ENCODE peak calls at places on chromosomes 13 and 19, in six cellular contexts. U is astrocyte; T is mesendoderm; G is left ventricle myocardium inferior; Y is iPS DF 6.9; D is CD8-positive, alpha-beta memory T cell. J is an unnamed sample.

GRCh38 chr19:41816761-41817160 is 20.4 kb downstream of the CEACAM3 start:
- DNase-seq in T (no peak), U (no peak), Y (no peak), D (no peak), G (no peak), J (no peak)

GRCh38 chr19:40592170-40592569 is 9.0 kb upstream of the LTBP4 start:
- DNase-seq in D (no peak), Y (no peak), U (peak; percentile 69), G (no peak), T (peak; percentile 79), J (no peak)

GRCh38 chr13:73991884-73992283 is 142.3 kb downstream of the KLF12 start:
- DNase-seq in Y (no peak), T (no peak), G (no peak), D (no peak), U (no peak), J (no peak)

GRCh38 chr19:680287-681028 is 4.3 kb downstream of the FSTL3 start:
- DNase-seq in U (peak; percentile 89), T (peak; percentile 99), Y (peak; percentile 67), G (peak; percentile 100), D (peak; percentile 99), J (peak; percentile 96)

GRCh38 chr13:111046590-111047141 is 68.4 kb upstream of the ARHGEF7 start:
- DNase-seq in Y (no peak), G (no peak), T (no peak), D (no peak), U (no peak), J (no peak)

GRCh38 chr19:4722671-4723464 is 774 bp downstream of the DPP9 start:
- DNase-seq in D (no peak), T (peak; percentile 13), G (no peak), Y (no peak), U (peak; percentile 58), J (no peak)

GRCh38 chr19:14728595-14728994 is 38.7 kb downstream of the ZNF333 start:
- DNase-seq in U (no peak), T (no peak), D (no peak), Y (no peak), G (no peak), J (no peak)

GRCh38 chr13:109383683-109384082 is 402.7 kb downstream of the IRS2 start:
- DNase-seq in U (peak; percentile 88), G (no peak), Y (no peak), D (no peak), T (peak; percentile 60), J (no peak)

GRCh38 chr19:22595918-22596341 is 38.2 kb upstream of the ZNF492 start:
- DNase-seq in U (no peak), T (no peak), D (no peak), Y (no peak), G (peak; percentile 57), J (no peak)

GRCh38 chr13:99690426-99691189 is 189.3 kb downstream of the TM9SF2 start:
- DNase-seq in U (no peak), G (no peak), Y (no peak), D (no peak), T (peak; percentile 24), J (no peak)

GRCh38 chr19:4971424-4971793 is 2.5 kb downstream of the KDM4B start:
- DNase-seq in T (peak; percentile 78), D (no peak), Y (no peak), G (no peak), U (no peak), J (no peak)

GRCh38 chr13:48636550-48636949 is 17.2 kb upstream of the CYSLTR2 start:
- DNase-seq in U (peak; percentile 84), G (no peak), T (no peak), D (no peak), Y (no peak), J (no peak)

GRCh38 chr13:21825186-21825585 is 154.3 kb downstream of the FGF9 start:
- DNase-seq in G (no peak), U (no peak), Y (no peak), D (no peak), T (peak; percentile 45), J (no peak)

GRCh38 chr13:85277753-85278152 is 521.5 kb downstream of the SLITRK6 start:
- DNase-seq in Y (no peak), D (no peak), T (peak; percentile 84), G (no peak), U (peak; percentile 80), J (no peak)

GRCh38 chr13:49305824-49306425 is 58.2 kb downstream of the CDADC1 start:
- DNase-seq in Y (no peak), G (no peak), D (no peak), T (no peak), U (no peak), J (no peak)

GRCh38 chr13:26457212-26457611 is 100.3 kb upstream of the WASF3 start:
- DNase-seq in G (no peak), Y (no peak), U (no peak), D (no peak), T (no peak), J (no peak)

GRCh38 chr13:24353736-24354135 is 44.4 kb downstream of the C1QTNF9 start:
- DNase-seq in U (no peak), G (no peak), Y (no peak), D (no peak), T (no peak), J (no peak)

GRCh38 chr13:70502944-70503343 is 394.7 kb upstream of the KLHL1 start:
- DNase-seq in D (no peak), U (no peak), G (no peak), Y (no peak), T (no peak), J (no peak)

GRCh38 chr13:80931766-80932165 is 590.8 kb upstream of the SPRY2 start:
- DNase-seq in G (no peak), D (no peak), U (no peak), Y (no peak), T (no peak), J (no peak)

GRCh38 chr13:44169018-44169909 is 204.4 kb upstream of the SERP2 start:
- DNase-seq in U (no peak), D (no peak), Y (no peak), G (no peak), T (no peak), J (no peak)

GRCh38 chr13:105908581-105908980 is 626.9 kb downstream of the EFNB2 start:
- DNase-seq in T (no peak), U (peak; percentile 23), G (no peak), D (no peak), Y (no peak), J (no peak)

GRCh38 chr13:79194272-79194671 is 211.8 kb downstream of the RBM26 start:
- DNase-seq in U (no peak), D (peak; percentile 71), Y (no peak), G (no peak), T (no peak), J (no peak)

GRCh38 chr13:50521750-50522149 is 321.7 kb downstream of the DLEU7 start:
- DNase-seq in D (no peak), G (no peak), U (no peak), Y (no peak), T (no peak), J (no peak)

GRCh38 chr19:17686027-17686511 is 2.1 kb downstream of the UNC13A start:
- DNase-seq in T (peak; percentile 63), U (no peak), G (no peak), D (no peak), Y (no peak), J (peak; percentile 92)

GRCh38 chr19:17682273-17682672 is 5.9 kb downstream of the UNC13A start:
- DNase-seq in Y (no peak), G (no peak), T (no peak), D (no peak), U (no peak), J (no peak)

GRCh38 chr19:17685451-17686026 is 2.6 kb downstream of the UNC13A start:
- DNase-seq in T (no peak), G (no peak), U (no peak), Y (no peak), D (no peak), J (no peak)

GRCh38 chr19:17683078-17683477 is 5.1 kb downstream of the UNC13A start:
- DNase-seq in D (no peak), T (no peak), U (no peak), Y (no peak), G (no peak), J (no peak)

DNA sequence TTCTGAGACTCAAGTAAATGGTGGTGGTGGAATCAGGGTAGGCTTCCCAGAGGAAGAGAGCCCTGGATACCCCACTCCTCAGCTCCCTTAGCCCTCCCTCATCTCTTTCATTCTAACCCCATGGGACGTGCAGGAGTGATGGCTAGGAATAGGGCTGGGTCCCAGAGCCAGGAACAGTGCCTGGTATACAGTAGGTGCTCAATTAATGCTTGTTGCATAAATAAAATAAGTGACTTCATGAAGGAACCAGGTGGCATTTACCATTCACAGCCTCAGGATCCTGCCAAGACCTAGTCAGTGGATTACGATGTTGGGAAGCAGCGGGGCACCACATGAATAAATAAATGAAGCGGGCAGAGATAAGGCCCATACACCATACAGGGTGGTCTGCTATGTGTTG is 3.9 kb downstream of the UNC13A start:
- DNase-seq in Y (no peak), U (no peak), D (no peak), G (no peak), T (no peak), J (no peak)
- H3K27ac ChIP-seq in Y (no peak overlapping the region), U (no peak overlapping the region), D (no peak overlapping the region), G (no peak overlapping the region), T (no peak overlapping the region), J (no peak overlapping the region)

GRCh38 chr13:46181799-46182490 is at the start of gene LCP1:
- DNase-seq in G (no peak), U (no peak), T (peak; percentile 62), Y (no peak), D (peak; percentile 90), J (no peak)

GRCh38 chr13:46182491-46182877 is 507 bp upstream of the LCP1 start:
- DNase-seq in Y (no peak), T (no peak), D (no peak), G (no peak), U (no peak), J (no peak)

GRCh38 chr13:46184277-46184699 is 2.3 kb upstream of the LCP1 start:
- DNase-seq in G (peak; percentile 22), D (peak; percentile 84), Y (peak; percentile 25), U (no peak), T (peak; percentile 60), J (no peak)

GRCh38 chr13:46185634-46186033 is 3.7 kb upstream of the LCP1 start:
- DNase-seq in Y (no peak), D (no peak), G (no peak), U (no peak), T (no peak), J (no peak)

GRCh38 chr13:46183018-46183940 is 1.3 kb upstream of the LCP1 start:
- DNase-seq in G (no peak), D (no peak), T (no peak), Y (no peak), U (no peak), J (no peak)
- H3K27ac ChIP-seq in G (no peak overlapping the region), D (peak overlapping the region; percentile 82), T (no peak overlapping the region), Y (no peak overlapping the region), U (no peak overlapping the region), J (no peak overlapping the region)

GRCh38 chr19:11131471-11131870 is 24.1 kb downstream of the SPC24 start:
- DNase-seq in T (no peak), G (no peak), U (no peak), D (no peak), Y (no peak), J (no peak)
- H3K27ac ChIP-seq in T (no peak overlapping the region), G (peak overlapping the region; percentile 79), U (no peak overlapping the region), D (no peak overlapping the region), Y (no peak overlapping the region), J (no peak overlapping the region)

DNA sequence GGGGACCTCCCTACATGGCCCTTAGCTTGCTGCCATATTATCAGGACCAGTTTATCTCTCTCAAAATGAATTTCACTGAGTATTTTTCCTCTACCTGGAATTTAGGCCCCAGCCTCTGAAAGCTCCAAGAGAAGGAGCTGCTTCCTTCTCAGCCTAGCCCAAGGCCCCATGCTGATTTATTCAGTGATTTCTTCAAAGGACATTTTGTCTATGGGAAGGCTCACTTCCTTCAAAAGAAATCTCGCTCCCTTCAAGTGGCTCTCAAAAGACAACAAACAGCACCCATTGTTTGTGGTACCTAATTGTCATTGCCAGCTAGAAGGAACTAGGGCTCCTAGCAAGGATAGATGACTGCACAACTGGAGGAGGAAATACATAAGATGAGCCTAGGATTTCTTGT is 172.4 kb downstream of the SLC7A1 start:
- DNase-seq in T (no peak), D (no peak), G (no peak), Y (no peak), U (no peak), J (no peak)
- H3K27ac ChIP-seq in T (no peak overlapping the region), D (no peak overlapping the region), G (no peak overlapping the region), Y (no peak overlapping the region), U (no peak overlapping the region), J (no peak overlapping the region)